ENCODE peak calls at places on chromosomes 2 and 18, in seven cellular contexts. O is IMR-90, U is neuronal stem cell, V is mesendoderm, Y is H9, J is trophoblast cell, Q is mesenchymal stem cell. E is an unnamed sample.

GRCh38 chr2:101736861-101737291 is 39.4 kb downstream of the MAP4K4 start:
- DNase-seq in Y (no peak), O (peak), J (peak), U (no peak), Q (peak), V (no peak), E (no peak)

GRCh38 chr2:50126845-50127244 is 905.1 kb downstream of the NRXN1 start:
- DNase-seq in J (no peak), U (no peak), V (no peak), Q (no peak), Y (no peak), O (no peak), E (no peak)

GRCh38 chr2:159272166-159272565 is 14.3 kb downstream of the WDSUB1 start:
- DNase-seq in Q (no peak), V (peak), J (peak), O (no peak), Y (no peak), U (peak), E (no peak)

GRCh38 chr2:73933194-73933593 is 6.5 kb downstream of the DGUOK start:
- DNase-seq in O (peak), Q (no peak), V (no peak), Y (no peak), J (no peak), U (no peak), E (no peak)

GRCh38 chr2:118016911-118017310 is 3.0 kb upstream of the CCDC93 start:
- DNase-seq in O (no peak), J (peak), Y (no peak), U (no peak), V (no peak), Q (peak), E (no peak)

GRCh38 chr2:216710531-216711282 is 15.4 kb upstream of the IGFBP5 start:
- DNase-seq in O (peak), Y (no peak), J (no peak), Q (peak), U (no peak), V (no peak), E (no peak)

GRCh38 chr2:66901344-66901743 is 466.4 kb downstream of the MEIS1 start:
- DNase-seq in J (peak), U (no peak), V (no peak), Q (no peak), O (no peak), Y (no peak), E (no peak)

GRCh38 chr2:174326880-174327558 is 7.7 kb upstream of the SP9 start:
- DNase-seq in Y (peak), U (peak), O (no peak), J (no peak), V (peak), Q (peak), E (no peak)

GRCh38 chr2:197011777-197012641 is 85.5 kb upstream of the PGAP1 start:
- DNase-seq in Q (peak), U (no peak), V (peak), O (peak), J (peak), Y (no peak), E (no peak)

GRCh38 chr2:26727641-26728561 is 35.4 kb downstream of the KCNK3 start:
- DNase-seq in Y (peak), O (no peak), U (no peak), V (no peak), Q (no peak), J (peak), E (no peak)

GRCh38 chr2:239466046-239466754 is 65.4 kb upstream of the HDAC4 start:
- DNase-seq in U (no peak), Q (no peak), O (no peak), V (no peak), Y (peak), J (no peak), E (no peak)

GRCh38 chr2:8692783-8693768 is 11.2 kb downstream of the ID2 start:
- DNase-seq in J (peak), Y (peak), U (peak), O (no peak), V (peak), Q (no peak), E (no peak)

GRCh38 chr18:32468147-32468845 is 2.4 kb downstream of the GAREM1 start:
- DNase-seq in Y (no peak), J (no peak), Q (no peak), O (no peak), V (no peak), U (no peak), E (no peak)

GRCh38 chr2:132654968-132655367 is 15.0 kb downstream of the LYPD1 start:
- DNase-seq in O (no peak), Q (no peak), J (no peak), Y (no peak), V (no peak), U (no peak), E (no peak)

GRCh38 chr2:181792906-181793305 is 98.6 kb upstream of the ITPRID2 start:
- DNase-seq in Y (no peak), O (no peak), Q (no peak), U (no peak), V (no peak), J (no peak), E (no peak)

GRCh38 chr2:181991171-181991885 is 5.7 kb downstream of the PPP1R1C start:
- DNase-seq in V (no peak), Q (no peak), J (peak), Y (no peak), O (no peak), U (no peak), E (no peak)

GRCh38 chr2:217449436-217449835 is 553.4 kb downstream of the TNS1 start:
- DNase-seq in V (no peak), J (no peak), Y (no peak), O (no peak), U (no peak), Q (no peak), E (no peak)

GRCh38 chr2:154452906-154453493 is 245.5 kb upstream of the KCNJ3 start:
- DNase-seq in V (peak), J (peak), Y (no peak), O (no peak), Q (no peak), U (no peak), E (no peak)

GRCh38 chr2:107742460-107743027 is 84.1 kb upstream of the RGPD4 start:
- DNase-seq in V (no peak), Y (no peak), U (no peak), Q (no peak), O (no peak), J (no peak), E (no peak)

GRCh38 chr2:54058449-54058848 is 57.0 kb upstream of the ACYP2 start:
- DNase-seq in Q (no peak), O (no peak), J (no peak), U (no peak), V (no peak), Y (no peak), E (no peak)

GRCh38 chr2:54063967-54064535 is 51.4 kb upstream of the ACYP2 start:
- DNase-seq in Q (no peak), J (no peak), O (no peak), Y (no peak), V (no peak), U (no peak), E (no peak)

GRCh38 chr2:54059504-54059903 is 55.9 kb upstream of the ACYP2 start:
- DNase-seq in V (no peak), U (no peak), J (no peak), Q (no peak), O (no peak), Y (no peak), E (no peak)

GRCh38 chr2:54060000-54060399 is 55.4 kb upstream of the ACYP2 start:
- DNase-seq in Y (no peak), J (no peak), O (peak), Q (no peak), U (no peak), V (no peak), E (no peak)

DNA sequence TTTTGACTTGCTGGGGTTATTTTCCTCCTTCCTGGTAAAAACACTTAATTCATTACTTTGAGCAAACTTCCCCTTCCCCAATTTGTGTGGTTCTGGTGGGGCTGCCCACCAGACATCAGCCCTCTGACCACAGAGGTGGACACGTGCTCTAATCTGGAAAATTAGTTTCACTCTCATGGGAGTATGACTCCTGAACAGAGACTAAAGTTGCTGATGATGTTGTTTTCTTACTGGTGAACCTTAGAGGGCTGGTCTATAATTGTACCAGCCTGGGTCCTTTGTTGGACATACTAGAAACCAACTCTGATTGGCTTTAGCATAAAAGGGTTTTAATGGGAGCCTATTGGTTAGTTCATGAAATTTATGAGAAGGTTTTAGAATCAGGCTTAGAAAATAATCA is 54.1 kb upstream of the ACYP2 start:
- DNase-seq in V (no peak), J (no peak), U (no peak), Y (no peak), O (no peak), Q (no peak), E (no peak)
- H2BK120ac ChIP-seq in V (no peak), J (no peak), U (no peak), Y (no peak), O (no peak), Q (no peak), E (no peak)

GRCh38 chr2:143397886-143398614 is 268.8 kb downstream of the ARHGAP15 start:
- DNase-seq in Q (peak), U (no peak), O (peak), V (no peak), Y (no peak), J (no peak), E (no peak)
- H2BK120ac ChIP-seq in Q (peak), U (no peak), O (peak), V (no peak), Y (no peak), J (no peak), E (no peak)

DNA sequence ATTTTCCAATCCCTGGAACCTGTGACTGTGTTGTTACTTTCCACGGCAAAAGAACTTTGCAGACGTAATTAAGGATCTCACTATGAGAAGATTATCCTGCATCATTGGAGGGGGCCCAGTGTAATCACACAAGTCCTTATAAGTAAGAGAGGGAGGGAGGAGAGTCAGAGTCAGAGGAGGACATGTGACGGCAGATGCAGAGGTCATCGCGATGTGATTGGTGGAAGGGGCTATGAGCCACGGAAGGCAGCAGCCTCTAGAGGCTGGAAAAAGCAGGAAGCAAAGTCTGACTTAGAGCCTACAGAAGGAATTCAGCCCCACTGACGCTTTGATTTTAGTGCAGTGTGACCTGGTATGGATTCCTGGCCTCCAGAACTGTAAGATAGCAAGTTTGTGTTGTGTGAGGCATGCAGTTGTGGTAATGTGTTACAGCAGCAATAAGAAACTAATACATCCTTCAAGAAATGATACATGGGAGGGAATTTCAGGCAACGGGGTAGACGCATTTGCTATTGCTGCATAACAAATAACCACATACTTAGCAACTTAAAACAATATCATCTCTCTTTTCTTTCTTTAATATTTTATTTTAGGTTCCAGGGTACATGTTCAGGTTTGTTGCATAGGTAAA is 112.7 kb upstream of the SERPINE2 start:
- DNase-seq in J (no peak), V (peak), O (no peak), Y (no peak), Q (peak), U (no peak), E (no peak)
- H2BK120ac ChIP-seq in J (no peak), V (no peak), O (peak), Y (no peak), Q (no peak), U (no peak), E (no peak)

DNA sequence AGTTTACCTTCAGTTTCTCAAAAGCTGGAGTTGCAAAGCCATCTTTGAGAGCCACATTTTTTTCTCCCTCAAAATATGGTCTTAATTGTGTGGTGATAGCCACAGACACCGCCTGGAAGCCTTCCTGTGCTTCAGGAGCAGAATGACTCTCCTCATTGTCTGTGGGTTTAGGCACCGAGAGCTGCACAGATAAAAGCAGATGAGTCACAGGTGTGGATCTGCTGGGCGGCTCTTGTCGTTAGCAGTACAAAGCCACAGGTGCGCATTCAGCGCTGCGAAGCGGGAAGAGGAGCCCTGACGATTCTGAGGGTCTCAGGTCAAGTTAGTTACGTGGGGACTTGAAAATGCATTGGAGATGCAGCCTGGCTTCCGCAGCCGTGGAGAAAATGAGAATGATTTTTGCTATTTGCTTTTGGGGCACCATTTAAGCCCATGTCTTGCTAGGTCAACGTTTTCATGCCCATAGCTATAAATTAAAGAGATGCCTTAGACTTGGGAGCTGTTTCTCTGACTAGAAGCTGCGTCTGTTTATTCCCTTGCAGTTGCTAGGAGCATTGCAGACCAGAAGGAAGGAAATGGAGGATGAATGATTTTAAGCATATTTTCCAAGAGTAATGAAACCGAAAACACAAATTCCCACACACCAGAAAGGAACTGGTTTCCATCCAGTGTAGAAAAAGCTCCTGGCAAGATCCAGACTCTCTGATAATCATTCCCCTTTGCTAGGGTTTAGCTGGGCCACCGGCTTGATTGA is 51.5 kb downstream of the KLHL29 start:
- DNase-seq in J (peak), Y (peak), U (no peak), Q (peak), V (peak), O (peak), E (peak)
- H2BK120ac ChIP-seq in J (peak), Y (no peak), U (no peak), Q (no peak), V (no peak), O (no peak), E (no peak)

GRCh38 chr2:222232846-222233245 is 66.0 kb downstream of the PAX3 start:
- DNase-seq in U (no peak), J (no peak), Q (no peak), O (no peak), V (no peak), Y (no peak), E (no peak)
- H2BK120ac ChIP-seq in U (no peak), J (no peak), Q (no peak), O (no peak), V (no peak), Y (no peak), E (no peak)

DNA sequence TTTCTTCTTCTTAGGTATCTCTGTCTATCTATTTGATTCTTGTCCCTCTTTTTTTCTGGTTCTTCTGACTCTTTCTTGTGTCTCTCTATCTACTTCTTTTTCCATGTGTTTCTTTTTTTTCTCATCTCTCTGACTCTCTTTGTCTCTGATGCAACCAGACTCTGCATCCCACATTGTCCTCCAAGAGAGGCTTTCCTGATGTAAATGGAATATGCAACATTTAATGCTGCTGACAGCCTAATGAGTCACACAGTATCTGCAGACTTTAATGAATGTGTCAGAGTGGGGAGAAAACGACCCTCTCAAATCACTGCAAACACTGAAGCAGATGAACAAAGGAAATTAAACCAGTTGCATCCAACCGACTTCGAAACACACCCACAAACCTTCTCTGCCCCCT is 351.6 kb downstream of the TXNL1 start:
- DNase-seq in Y (no peak), U (no peak), V (no peak), Q (peak), O (peak), J (no peak), E (no peak)
- H2BK120ac ChIP-seq in Y (no peak), U (no peak), V (no peak), Q (no peak), O (peak), J (no peak), E (no peak)

DNA sequence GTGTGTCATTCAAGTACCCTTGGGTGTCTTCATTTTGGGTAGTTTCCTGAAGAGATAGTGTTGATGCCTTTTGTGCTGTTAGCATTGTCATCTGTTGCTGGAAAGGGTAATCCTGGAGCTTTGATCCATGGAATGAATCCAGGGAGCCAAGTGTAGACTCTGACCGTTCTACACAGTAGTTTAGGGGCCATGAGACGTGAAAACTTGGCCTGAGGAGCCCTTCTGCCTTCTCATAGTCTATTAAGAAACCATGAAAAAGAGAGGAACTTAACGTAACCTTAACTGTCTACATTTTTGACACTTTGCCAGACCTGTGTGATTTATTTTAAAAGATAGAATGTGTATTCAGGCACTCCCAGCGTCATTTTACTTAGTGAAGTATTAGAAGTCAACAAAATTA is 194.0 kb downstream of the BABAM2 start:
- DNase-seq in U (no peak), V (no peak), O (no peak), Q (no peak), Y (no peak), J (no peak), E (no peak)
- H2BK120ac ChIP-seq in U (no peak), V (no peak), O (no peak), Q (no peak), Y (no peak), J (no peak), E (no peak)